ENCODE peak calls at places on chromosome 9, in six cellular contexts. J is psoas muscle, A is prostate gland, I is tibial artery, Y is uterus, C is left ventricle myocardium inferior. L is an unnamed sample.

GRCh38 chr9:16675131-16675530 is 195.3 kb downstream of the BNC2 start:
- DNase-seq in C (no peak), Y (no peak), J (no peak), A (no peak), I (no peak), L (no peak)

GRCh38 chr9:2461886-2462285 is 159.7 kb upstream of the VLDLR start:
- DNase-seq in Y (no peak), A (no peak), I (no peak), C (no peak), J (no peak), L (no peak)

GRCh38 chr9:108445431-108446018 is 410.3 kb downstream of the ACTL7B start:
- DNase-seq in A (no peak), Y (no peak), I (no peak), C (no peak), J (no peak), L (no peak)

GRCh38 chr9:19441730-19442129 is 32.9 kb downstream of the ACER2 start:
- DNase-seq in C (no peak), I (no peak), J (no peak), A (no peak), Y (no peak), L (no peak)

GRCh38 chr9:122222741-122223140 is 6.0 kb downstream of the LHX6 start:
- DNase-seq in Y (no peak), J (no peak), C (no peak), I (no peak), A (no peak), L (no peak)

GRCh38 chr9:112971415-112971814 is 40.6 kb downstream of the ZNF883 start:
- DNase-seq in I (no peak), J (no peak), Y (no peak), C (no peak), A (no peak), L (peak)

GRCh38 chr9:114931407-114931806 is 1.0 kb upstream of the TNFSF8 start:
- DNase-seq in A (no peak), I (no peak), C (no peak), Y (no peak), J (no peak), L (no peak)

GRCh38 chr9:135876936-135877335 is 30.4 kb downstream of the CAMSAP1 start:
- DNase-seq in J (no peak), C (no peak), Y (no peak), I (no peak), A (no peak), L (no peak)

GRCh38 chr9:117403403-117403811 is 11.4 kb downstream of the ASTN2 start:
- DNase-seq in I (no peak), C (no peak), A (no peak), J (no peak), Y (no peak), L (no peak)

GRCh38 chr9:37936965-37937364 is 33.0 kb upstream of the SLC25A51 start:
- DNase-seq in Y (no peak), I (no peak), C (no peak), J (no peak), A (no peak), L (no peak)

GRCh38 chr9:35675732-35676392 is 2.1 kb downstream of the CA9 start:
- DNase-seq in C (no peak), A (no peak), Y (peak), J (peak), I (peak), L (peak)

GRCh38 chr9:120464857-120465421 is 115.0 kb downstream of the CDK5RAP2 start:
- DNase-seq in I (no peak), C (no peak), J (no peak), A (no peak), Y (no peak), L (no peak)

GRCh38 chr9:33143241-33143642 is 23.9 kb downstream of the B4GALT1 start:
- DNase-seq in I (peak), J (no peak), C (no peak), Y (no peak), A (no peak), L (no peak)

GRCh38 chr9:36677611-36678010 is 104.9 kb downstream of the MELK start:
- DNase-seq in C (no peak), Y (no peak), I (no peak), A (no peak), J (no peak), L (no peak)

GRCh38 chr9:27407966-27408365 is 111.0 kb upstream of the EQTN start:
- DNase-seq in I (no peak), A (no peak), J (no peak), C (no peak), Y (no peak), L (no peak)

GRCh38 chr9:751137-752051 is 90.1 kb upstream of the DMRT1 start:
- DNase-seq in Y (no peak), A (no peak), J (no peak), C (no peak), I (peak), L (no peak)

GRCh38 chr9:76433406-76433805 is 25.6 kb upstream of the GCNT1 start:
- DNase-seq in C (no peak), J (no peak), I (no peak), A (no peak), Y (no peak), L (no peak)

GRCh38 chr9:130835441-130836298 is 616 bp downstream of the ABL1 start:
- DNase-seq in J (peak), C (peak), Y (no peak), I (no peak), A (no peak), L (no peak)

GRCh38 chr9:88400021-88400420 is 11.8 kb downstream of the SPIN1 start:
- DNase-seq in I (no peak), Y (no peak), A (no peak), C (no peak), J (no peak), L (no peak)

GRCh38 chr9:96080364-96080763 is 204.9 kb downstream of the ERCC6L2 start:
- DNase-seq in J (no peak), C (no peak), I (no peak), A (peak), Y (no peak), L (no peak)

GRCh38 chr9:107717608-107718314 is 228.2 kb upstream of the KLF4 start:
- DNase-seq in Y (no peak), C (no peak), I (no peak), A (no peak), J (no peak), L (peak)

GRCh38 chr9:105690742-105691141 is 3.6 kb upstream of the TMEM38B start:
- DNase-seq in A (no peak), I (no peak), C (no peak), J (no peak), Y (no peak), L (no peak)

GRCh38 chr9:124217839-124218437 is 39.8 kb upstream of the NEK6 start:
- DNase-seq in I (peak), J (peak), A (no peak), Y (no peak), C (no peak), L (no peak)

GRCh38 chr9:109245300-109245897 is 75.5 kb downstream of the EPB41L4B start:
- DNase-seq in C (no peak), J (no peak), Y (no peak), I (no peak), A (no peak), L (no peak)

GRCh38 chr9:132903574-132904495 is 25.1 kb downstream of the SPACA9 start:
- DNase-seq in J (no peak), Y (no peak), I (no peak), A (no peak), C (no peak), L (no peak)

GRCh38 chr9:110040788-110041187 is 167.2 kb downstream of the C9orf152 start:
- DNase-seq in Y (no peak), C (no peak), I (no peak), A (no peak), J (no peak), L (no peak)

GRCh38 chr9:37141015-37141414 is 20.6 kb downstream of the ZCCHC7 start:
- DNase-seq in I (no peak), C (no peak), J (no peak), A (no peak), Y (no peak), L (no peak)

GRCh38 chr9:89295400-89295799 is 15.6 kb upstream of the CKS2 start:
- DNase-seq in J (no peak), Y (no peak), C (no peak), I (no peak), A (no peak), L (no peak)

GRCh38 chr9:15272377-15272928 is 34.6 kb downstream of the TTC39B start:
- DNase-seq in A (no peak), C (no peak), J (no peak), Y (no peak), I (no peak), L (no peak)

GRCh38 chr9:94134629-94135028 is 50.4 kb downstream of the PTPDC1 start:
- DNase-seq in Y (peak), C (no peak), I (no peak), J (no peak), A (no peak), L (no peak)

GRCh38 chr9:20040991-20041606 is 252.3 kb upstream of the SLC24A2 start:
- DNase-seq in A (no peak), I (no peak), C (no peak), Y (no peak), J (no peak), L (no peak)

GRCh38 chr9:122076773-122077172 is 16.3 kb downstream of the TTLL11 start:
- DNase-seq in C (no peak), J (no peak), A (no peak), Y (no peak), I (no peak), L (no peak)

GRCh38 chr9:103410059-103410458 is 414.9 kb downstream of the CYLC2 start:
- DNase-seq in Y (no peak), A (no peak), I (no peak), J (no peak), C (no peak), L (no peak)

GRCh38 chr9:4666042-4666699 is at the start of gene SPATA6L:
- DNase-seq in J (peak), Y (peak), I (peak), A (peak), C (peak), L (peak)
- TF ChIP-seq CTCF in J (no peak), Y (peak), I (no peak), A (no peak), C (peak), L (no peak)

GRCh38 chr9:92917176-92917800 is 30.0 kb upstream of the FGD3 start:
- DNase-seq in A (no peak), Y (no peak), I (no peak), C (no peak), J (no peak), L (no peak)
- H3K27ac ChIP-seq in A (no peak), Y (no peak), I (no peak), C (no peak), J (no peak), L (no peak)

GRCh38 chr9:126558051-126558665 is 55.6 kb upstream of the LMX1B start:
- DNase-seq in A (peak), I (no peak), C (peak), Y (peak), J (peak), L (peak)
- TF ChIP-seq CTCF in A (peak), I (peak), C (peak), Y (peak), J (peak), L (peak)

GRCh38 chr9:6944093-6944551 is 186.3 kb downstream of the KDM4C start:
- DNase-seq in J (no peak), A (no peak), C (no peak), Y (no peak), I (no peak), L (no peak)
- H3K27ac ChIP-seq in J (no peak), A (no peak), C (no peak), Y (no peak), I (no peak), L (no peak)

DNA sequence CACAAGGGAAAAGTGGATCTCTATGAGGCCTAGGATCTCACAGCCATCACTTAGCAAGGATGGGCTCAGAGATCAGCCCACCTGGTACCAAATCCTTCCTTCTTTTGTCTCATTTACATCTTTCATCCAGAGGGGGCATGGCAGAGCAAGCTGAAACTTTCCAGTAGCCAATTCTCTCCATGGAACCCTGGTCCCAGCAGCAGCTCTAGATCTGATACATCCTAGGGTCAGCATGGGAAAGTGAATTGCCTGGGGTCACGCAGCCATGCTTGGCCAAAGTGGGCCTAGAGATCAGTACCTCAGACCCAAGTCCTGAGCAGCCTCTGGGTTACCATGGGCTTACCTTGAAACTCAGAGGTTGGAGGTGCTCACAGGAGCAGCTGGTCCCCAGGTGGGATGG is 170.5 kb downstream of the GABBR2 start:
- DNase-seq in C (no peak), I (no peak), A (no peak), Y (no peak), J (no peak), L (no peak)
- TF ChIP-seq CTCF in C (no peak), I (no peak), A (no peak), Y (no peak), J (no peak), L (no peak)

DNA sequence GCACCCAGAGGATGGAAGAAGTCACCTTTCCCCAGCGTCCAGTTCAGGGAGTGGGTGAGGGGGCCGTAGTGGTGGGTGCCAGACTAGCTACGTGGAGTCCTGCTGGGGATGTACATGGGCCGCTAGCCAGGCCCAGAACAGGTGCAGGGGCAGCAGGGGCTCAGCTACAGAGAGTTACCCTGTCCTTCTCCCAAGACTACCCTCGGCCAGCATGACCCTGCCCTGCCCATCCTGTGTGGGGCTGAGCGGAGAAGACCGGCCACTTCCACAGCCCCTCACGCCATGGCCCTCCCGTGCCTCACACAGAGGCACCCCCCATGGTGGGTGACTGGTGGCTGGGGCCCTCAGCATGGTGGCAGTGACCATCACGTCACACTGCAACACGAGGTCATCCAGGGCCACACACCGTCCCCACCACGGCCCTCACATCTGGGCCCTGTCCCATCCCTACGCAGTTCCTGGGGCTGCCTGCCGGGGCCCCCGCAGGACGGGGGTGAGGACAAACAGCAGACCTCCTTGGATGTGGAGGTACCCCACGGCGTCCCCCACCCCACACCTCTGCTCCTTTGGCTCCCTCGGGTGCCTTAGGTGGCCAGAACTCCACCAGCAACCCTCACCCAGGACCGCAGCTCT is 977 bp upstream of the DPP7 start:
- DNase-seq in J (no peak), C (no peak), I (no peak), Y (no peak), A (no peak), L (no peak)
- H3K27ac ChIP-seq in J (no peak), C (peak), I (no peak), Y (no peak), A (no peak), L (no peak)

L was measured in colonic mucosa.